ENCODE peak calls at places on chromosomes 6 and 20, in eight cellular contexts. O is neural crest cell; M is GF-D8; K is lower leg skin; I is A549; G is EH; V is activated T-helper 1 cell treated with anti-CD3 and anti-CD28 coated beads, Interleukin-2, amount 50 U/mL, for 16 hours; F is A172. B is an unnamed sample.
A peak's percentile ranks its signal among the peaks of the same experiment; 100 is the strongest.

GRCh38 chr20:12252793-12253192 is 335.1 kb downstream of the BTBD3 start:
- DNase-seq in O (no peak), M (no peak), K (no peak), I (no peak), G (no peak), V (no peak), F (no peak), B (no peak)

GRCh38 chr6:161954077-161954476 is 680.2 kb upstream of the AGPAT4 start:
- DNase-seq in O (no peak), M (no peak), K (no peak), I (no peak), G (no peak), V (no peak), F (no peak), B (no peak)

GRCh38 chr6:3230275-3231212 is 3.1 kb upstream of the TUBB2B start:
- DNase-seq in O (peak; percentile 63), M (no peak), K (no peak), I (no peak), G (peak; percentile 66), V (no peak), F (no peak), B (no peak)

GRCh38 chr6:42141603-42142117 is 760 bp downstream of the C6orf132 start:
- DNase-seq in O (no peak), M (no peak), K (no peak), I (no peak), G (no peak), V (no peak), F (no peak), B (no peak)

GRCh38 chr20:1422756-1423155 is 29.9 kb upstream of the FKBP1A start:
- DNase-seq in O (no peak), M (no peak), K (no peak), I (no peak), G (no peak), V (no peak), F (peak; percentile 55), B (no peak)

GRCh38 chr20:10219452-10219791 is 792 bp downstream of the SNAP25 start:
- DNase-seq in O (peak; percentile 91), M (no peak), K (peak; percentile 35), I (peak; percentile 74), G (peak; percentile 64), V (peak; percentile 26), F (peak; percentile 54), B (no peak)

GRCh38 chr6:134757911-134758361 is 192.0 kb downstream of the ALDH8A1 start:
- DNase-seq in O (no peak), M (no peak), K (no peak), I (no peak), G (peak; percentile 29), V (no peak), F (no peak), B (no peak)

GRCh38 chr6:113733386-113733785 is 123.8 kb upstream of the MARCKS start:
- DNase-seq in O (no peak), M (no peak), K (no peak), I (no peak), G (no peak), V (no peak), F (no peak), B (no peak)

GRCh38 chr6:98833101-98834059 is 994 bp upstream of the POU3F2 start:
- DNase-seq in O (no peak), M (no peak), K (no peak), I (peak; percentile 56), G (peak; percentile 30), V (no peak), F (no peak), B (no peak)

GRCh38 chr20:32830437-32830836 is 10.7 kb downstream of the MAPRE1 start:
- DNase-seq in O (no peak), M (peak; percentile 68), K (peak; percentile 65), I (peak; percentile 20), G (peak; percentile 31), V (no peak), F (no peak), B (no peak)

B was measured in HCT116.